ENCODE peak calls at places on chromosomes 4 and X, in four cellular contexts. One of them, this sample, is unnamed.

GRCh38 chr4:31007858-31008257 is 287.7 kb downstream of the PCDH7 start:
- DNase-seq in H7: no peak
- DNase-seq in GM12892: no peak
- DNase-seq in activated CD4-positive, alpha-beta T cell treated with anti-CD3 and anti-CD28 coated beads, Interleukin-2, amount 10 ng/mL, durations not matched to agents 7 days and 5 days: no peak
- DNase-seq in this sample: no peak

GRCh38 chr4:41949531-41949930 is 14.3 kb downstream of the TMEM33 start:
- DNase-seq in H7: no peak
- DNase-seq in GM12892: no peak
- DNase-seq in activated CD4-positive, alpha-beta T cell treated with anti-CD3 and anti-CD28 coated beads, Interleukin-2, amount 10 ng/mL, durations not matched to agents 7 days and 5 days: no peak
- DNase-seq in this sample: no peak

GRCh38 chr4:27318740-27319139 is 458.1 kb downstream of the STIM2 start:
- DNase-seq in H7: peak; percentile 47
- DNase-seq in GM12892: no peak
- DNase-seq in activated CD4-positive, alpha-beta T cell treated with anti-CD3 and anti-CD28 coated beads, Interleukin-2, amount 10 ng/mL, durations not matched to agents 7 days and 5 days: peak; percentile 8
- DNase-seq in this sample: peak; percentile 79

GRCh38 chr4:185925910-185926360 is 113.9 kb upstream of the SORBS2 start:
- DNase-seq in H7: peak; percentile 25
- DNase-seq in GM12892: no peak
- DNase-seq in activated CD4-positive, alpha-beta T cell treated with anti-CD3 and anti-CD28 coated beads, Interleukin-2, amount 10 ng/mL, durations not matched to agents 7 days and 5 days: no peak
- DNase-seq in this sample: no peak

GRCh38 chrX:102860235-102860634 is 76.8 kb upstream of the RAB40AL start:
- DNase-seq in H7: no peak
- DNase-seq in GM12892: no peak
- DNase-seq in activated CD4-positive, alpha-beta T cell treated with anti-CD3 and anti-CD28 coated beads, Interleukin-2, amount 10 ng/mL, durations not matched to agents 7 days and 5 days: no peak
- DNase-seq in this sample: no peak

GRCh38 chr4:48254381-48255072 is 15.1 kb downstream of the TEC start:
- DNase-seq in H7: no peak
- DNase-seq in GM12892: no peak
- DNase-seq in activated CD4-positive, alpha-beta T cell treated with anti-CD3 and anti-CD28 coated beads, Interleukin-2, amount 10 ng/mL, durations not matched to agents 7 days and 5 days: no peak
- DNase-seq in this sample: no peak

GRCh38 chr4:39521253-39521908 is 5.9 kb downstream of the UGDH start:
- DNase-seq in H7: no peak
- DNase-seq in GM12892: no peak
- DNase-seq in activated CD4-positive, alpha-beta T cell treated with anti-CD3 and anti-CD28 coated beads, Interleukin-2, amount 10 ng/mL, durations not matched to agents 7 days and 5 days: no peak
- DNase-seq in this sample: no peak

GRCh38 chrX:13662537-13662841 is 9.5 kb downstream of the TCEANC start:
- DNase-seq in H7: no peak
- DNase-seq in GM12892: no peak
- DNase-seq in activated CD4-positive, alpha-beta T cell treated with anti-CD3 and anti-CD28 coated beads, Interleukin-2, amount 10 ng/mL, durations not matched to agents 7 days and 5 days: no peak
- DNase-seq in this sample: no peak

GRCh38 chrX:133670394-133670793 is 255.1 kb upstream of the GPC4 start:
- DNase-seq in H7: peak; percentile 64
- DNase-seq in GM12892: no peak
- DNase-seq in activated CD4-positive, alpha-beta T cell treated with anti-CD3 and anti-CD28 coated beads, Interleukin-2, amount 10 ng/mL, durations not matched to agents 7 days and 5 days: peak; percentile 6
- DNase-seq in this sample: no peak

GRCh38 chr4:7103031-7103598 is 35.3 kb upstream of the GRPEL1 start:
- DNase-seq in H7: peak; percentile 99
- DNase-seq in GM12892: peak; percentile 95
- DNase-seq in activated CD4-positive, alpha-beta T cell treated with anti-CD3 and anti-CD28 coated beads, Interleukin-2, amount 10 ng/mL, durations not matched to agents 7 days and 5 days: peak; percentile 86
- DNase-seq in this sample: peak; percentile 87

GRCh38 chrX:43693602-43694406 is 37.7 kb downstream of the MAOA start:
- DNase-seq in H7: no peak
- DNase-seq in GM12892: no peak
- DNase-seq in activated CD4-positive, alpha-beta T cell treated with anti-CD3 and anti-CD28 coated beads, Interleukin-2, amount 10 ng/mL, durations not matched to agents 7 days and 5 days: no peak
- DNase-seq in this sample: no peak

GRCh38 chr4:153909672-153910071 is 120.8 kb upstream of the SFRP2 start:
- DNase-seq in H7: no peak
- DNase-seq in GM12892: no peak
- DNase-seq in activated CD4-positive, alpha-beta T cell treated with anti-CD3 and anti-CD28 coated beads, Interleukin-2, amount 10 ng/mL, durations not matched to agents 7 days and 5 days: no peak
- DNase-seq in this sample: no peak

GRCh38 chr4:92477309-92477708 is 173.5 kb downstream of the GRID2 start:
- DNase-seq in H7: no peak
- DNase-seq in GM12892: no peak
- DNase-seq in activated CD4-positive, alpha-beta T cell treated with anti-CD3 and anti-CD28 coated beads, Interleukin-2, amount 10 ng/mL, durations not matched to agents 7 days and 5 days: no peak
- DNase-seq in this sample: no peak

GRCh38 chr4:113040793-113041192 is 8.7 kb upstream of the ANK2 start:
- DNase-seq in H7: no peak
- DNase-seq in GM12892: no peak
- DNase-seq in activated CD4-positive, alpha-beta T cell treated with anti-CD3 and anti-CD28 coated beads, Interleukin-2, amount 10 ng/mL, durations not matched to agents 7 days and 5 days: no peak
- DNase-seq in this sample: no peak

GRCh38 chr4:24754586-24754985 is 40.8 kb upstream of the SOD3 start:
- DNase-seq in H7: no peak
- DNase-seq in GM12892: no peak
- DNase-seq in activated CD4-positive, alpha-beta T cell treated with anti-CD3 and anti-CD28 coated beads, Interleukin-2, amount 10 ng/mL, durations not matched to agents 7 days and 5 days: no peak
- DNase-seq in this sample: no peak

GRCh38 chr4:153143527-153144348 is 60.5 kb upstream of the TRIM2 start:
- DNase-seq in H7: no peak
- DNase-seq in GM12892: no peak
- DNase-seq in activated CD4-positive, alpha-beta T cell treated with anti-CD3 and anti-CD28 coated beads, Interleukin-2, amount 10 ng/mL, durations not matched to agents 7 days and 5 days: no peak
- DNase-seq in this sample: no peak

GRCh38 chrX:39721570-39722279 is 376.0 kb downstream of the BCOR start:
- DNase-seq in H7: no peak
- DNase-seq in GM12892: no peak
- DNase-seq in activated CD4-positive, alpha-beta T cell treated with anti-CD3 and anti-CD28 coated beads, Interleukin-2, amount 10 ng/mL, durations not matched to agents 7 days and 5 days: no peak
- DNase-seq in this sample: no peak

GRCh38 chr4:139922625-139923024 is 231.4 kb downstream of the MAML3 start:
- DNase-seq in H7: no peak
- DNase-seq in GM12892: no peak
- DNase-seq in activated CD4-positive, alpha-beta T cell treated with anti-CD3 and anti-CD28 coated beads, Interleukin-2, amount 10 ng/mL, durations not matched to agents 7 days and 5 days: no peak
- DNase-seq in this sample: no peak

GRCh38 chrX:154517101-154517781 is 1.2 kb upstream of the FAM3A start:
- DNase-seq in H7: peak; percentile 57
- DNase-seq in GM12892: no peak
- DNase-seq in activated CD4-positive, alpha-beta T cell treated with anti-CD3 and anti-CD28 coated beads, Interleukin-2, amount 10 ng/mL, durations not matched to agents 7 days and 5 days: no peak
- DNase-seq in this sample: peak; percentile 27

GRCh38 chrX:53318766-53319353 is 37.5 kb upstream of the IQSEC2 start:
- DNase-seq in H7: peak; percentile 67
- DNase-seq in GM12892: no peak
- DNase-seq in activated CD4-positive, alpha-beta T cell treated with anti-CD3 and anti-CD28 coated beads, Interleukin-2, amount 10 ng/mL, durations not matched to agents 7 days and 5 days: no peak
- DNase-seq in this sample: no peak

GRCh38 chr4:44678094-44679023 is at the start of gene GUF1:
- DNase-seq in H7: peak; percentile 79
- DNase-seq in GM12892: peak; percentile 56
- DNase-seq in activated CD4-positive, alpha-beta T cell treated with anti-CD3 and anti-CD28 coated beads, Interleukin-2, amount 10 ng/mL, durations not matched to agents 7 days and 5 days: peak; percentile 91
- DNase-seq in this sample: peak; percentile 78

GRCh38 chr4:107666134-107666533 is 53.9 kb downstream of the PAPSS1 start:
- DNase-seq in H7: no peak
- DNase-seq in GM12892: no peak
- DNase-seq in activated CD4-positive, alpha-beta T cell treated with anti-CD3 and anti-CD28 coated beads, Interleukin-2, amount 10 ng/mL, durations not matched to agents 7 days and 5 days: no peak
- DNase-seq in this sample: no peak

GRCh38 chr4:121698119-121698732 is 1.4 kb upstream of the ANXA5 start:
- DNase-seq in H7: no peak
- DNase-seq in GM12892: no peak
- DNase-seq in activated CD4-positive, alpha-beta T cell treated with anti-CD3 and anti-CD28 coated beads, Interleukin-2, amount 10 ng/mL, durations not matched to agents 7 days and 5 days: no peak
- DNase-seq in this sample: no peak

GRCh38 chr4:105594094-105595010 is 41.9 kb downstream of the ARHGEF38 start:
- DNase-seq in H7: no peak
- DNase-seq in GM12892: no peak
- DNase-seq in activated CD4-positive, alpha-beta T cell treated with anti-CD3 and anti-CD28 coated beads, Interleukin-2, amount 10 ng/mL, durations not matched to agents 7 days and 5 days: no peak
- DNase-seq in this sample: no peak

GRCh38 chr4:125070869-125071268 is 243.9 kb upstream of the FAT4 start:
- DNase-seq in H7: no peak
- DNase-seq in GM12892: no peak
- DNase-seq in activated CD4-positive, alpha-beta T cell treated with anti-CD3 and anti-CD28 coated beads, Interleukin-2, amount 10 ng/mL, durations not matched to agents 7 days and 5 days: no peak
- DNase-seq in this sample: no peak

GRCh38 chr4:165301833-165302232 is 25.6 kb upstream of the MSMO1 start:
- DNase-seq in H7: no peak
- DNase-seq in GM12892: no peak
- DNase-seq in activated CD4-positive, alpha-beta T cell treated with anti-CD3 and anti-CD28 coated beads, Interleukin-2, amount 10 ng/mL, durations not matched to agents 7 days and 5 days: peak; percentile 44
- DNase-seq in this sample: no peak

GRCh38 chr4:98601719-98602118 is 56.7 kb downstream of the TSPAN5 start:
- DNase-seq in H7: no peak
- DNase-seq in GM12892: no peak
- DNase-seq in activated CD4-positive, alpha-beta T cell treated with anti-CD3 and anti-CD28 coated beads, Interleukin-2, amount 10 ng/mL, durations not matched to agents 7 days and 5 days: no peak
- DNase-seq in this sample: no peak

GRCh38 chr4:90515191-90515590 is 388.0 kb downstream of the CCSER1 start:
- DNase-seq in H7: no peak
- DNase-seq in GM12892: no peak
- DNase-seq in activated CD4-positive, alpha-beta T cell treated with anti-CD3 and anti-CD28 coated beads, Interleukin-2, amount 10 ng/mL, durations not matched to agents 7 days and 5 days: no peak
- DNase-seq in this sample: no peak

GRCh38 chrX:124289443-124289842 is 43.0 kb upstream of the TEX13D start:
- DNase-seq in H7: peak; percentile 22
- DNase-seq in GM12892: no peak
- DNase-seq in activated CD4-positive, alpha-beta T cell treated with anti-CD3 and anti-CD28 coated beads, Interleukin-2, amount 10 ng/mL, durations not matched to agents 7 days and 5 days: no peak
- DNase-seq in this sample: no peak

GRCh38 chr4:121154103-121154515 is 10.0 kb downstream of the TNIP3 start:
- DNase-seq in H7: no peak
- DNase-seq in GM12892: no peak
- DNase-seq in activated CD4-positive, alpha-beta T cell treated with anti-CD3 and anti-CD28 coated beads, Interleukin-2, amount 10 ng/mL, durations not matched to agents 7 days and 5 days: peak; percentile 59
- DNase-seq in this sample: no peak

GRCh38 chrX:48466696-48467095 is 3.4 kb downstream of the SLC38A5 start:
- DNase-seq in H7: peak; percentile 77
- DNase-seq in GM12892: no peak
- DNase-seq in activated CD4-positive, alpha-beta T cell treated with anti-CD3 and anti-CD28 coated beads, Interleukin-2, amount 10 ng/mL, durations not matched to agents 7 days and 5 days: no peak
- DNase-seq in this sample: peak; percentile 58

GRCh38 chr4:113452868-113453620 is 308.5 kb downstream of the CAMK2D start:
- DNase-seq in H7: peak; percentile 16
- DNase-seq in GM12892: no peak
- DNase-seq in activated CD4-positive, alpha-beta T cell treated with anti-CD3 and anti-CD28 coated beads, Interleukin-2, amount 10 ng/mL, durations not matched to agents 7 days and 5 days: no peak
- DNase-seq in this sample: peak; percentile 53

GRCh38 chrX:21153503-21153902 is 220.7 kb upstream of the CNKSR2 start:
- DNase-seq in H7: peak; percentile 9
- DNase-seq in GM12892: no peak
- DNase-seq in activated CD4-positive, alpha-beta T cell treated with anti-CD3 and anti-CD28 coated beads, Interleukin-2, amount 10 ng/mL, durations not matched to agents 7 days and 5 days: no peak
- DNase-seq in this sample: no peak

GRCh38 chr4:118282692-118283091 is 70.1 kb downstream of the PRSS12 start:
- DNase-seq in H7: no peak
- DNase-seq in GM12892: no peak
- DNase-seq in activated CD4-positive, alpha-beta T cell treated with anti-CD3 and anti-CD28 coated beads, Interleukin-2, amount 10 ng/mL, durations not matched to agents 7 days and 5 days: no peak
- DNase-seq in this sample: no peak

GRCh38 chrX:30141966-30142365 is 73.4 kb upstream of the MAGEB2 start:
- DNase-seq in H7: peak; percentile 46
- DNase-seq in GM12892: no peak
- DNase-seq in activated CD4-positive, alpha-beta T cell treated with anti-CD3 and anti-CD28 coated beads, Interleukin-2, amount 10 ng/mL, durations not matched to agents 7 days and 5 days: no peak
- DNase-seq in this sample: peak; percentile 12

GRCh38 chr4:173121044-173121685 is 47.4 kb upstream of the GALNT7 start:
- DNase-seq in H7: peak; percentile 8
- DNase-seq in GM12892: no peak
- DNase-seq in activated CD4-positive, alpha-beta T cell treated with anti-CD3 and anti-CD28 coated beads, Interleukin-2, amount 10 ng/mL, durations not matched to agents 7 days and 5 days: no peak
- DNase-seq in this sample: peak; percentile 44

This sample was measured in WTC11.